ENCODE peak calls at places on chromosomes 11 and 22, in seven cellular contexts. W is endothelial cell; L is CD4-positive, CD25-positive, alpha-beta regulatory T cell; M is mucosa of gallbladder; D is NCI-H345; Q is CD8-positive, alpha-beta memory T cell; K is cardiac muscle cell. Y is an unnamed sample.

GRCh38 chr11:64196616-64197015 is 9.9 kb upstream of the FERMT3 start:
- DNase-seq in D (no peak), K (no peak), L (no peak), M (no peak), W (no peak), Q (no peak), Y (no peak)

GRCh38 chr22:38947321-38948112 is 9.9 kb upstream of the APOBEC3A start:
- DNase-seq in D (no peak), L (no peak), M (no peak), Q (no peak), K (no peak), W (no peak), Y (no peak)

GRCh38 chr11:91857194-91857593 is 367.4 kb upstream of the FAT3 start:
- DNase-seq in D (no peak), W (no peak), K (no peak), M (no peak), L (no peak), Q (no peak), Y (no peak)

GRCh38 chr22:37819100-37819433 is 4.1 kb upstream of the GALR3 start:
- DNase-seq in K (no peak), Q (no peak), W (no peak), L (no peak), M (no peak), D (no peak), Y (no peak)

GRCh38 chr11:73099512-73100266 is 42.4 kb downstream of the FCHSD2 start:
- DNase-seq in M (no peak), K (no peak), W (no peak), D (no peak), Q (no peak), L (no peak), Y (no peak)

GRCh38 chr11:23976776-23977380 is 520.0 kb upstream of the LUZP2 start:
- DNase-seq in L (no peak), Q (no peak), M (no peak), W (no peak), D (no peak), K (no peak), Y (no peak)

GRCh38 chr11:23021287-23021863 is 161.1 kb upstream of the CCDC179 start:
- DNase-seq in W (peak), M (peak), Q (no peak), K (peak), L (no peak), D (peak), Y (no peak)

GRCh38 chr22:49004484-49005399 is 822.9 kb downstream of the BRD1 start:
- DNase-seq in D (no peak), L (no peak), K (no peak), W (no peak), M (no peak), Q (no peak), Y (peak)

GRCh38 chr11:91326280-91326679 is 898.3 kb upstream of the FAT3 start:
- DNase-seq in W (no peak), L (no peak), K (no peak), M (no peak), D (no peak), Q (no peak), Y (no peak)

GRCh38 chr11:44528103-44528502 is 37.4 kb upstream of the CD82 start:
- DNase-seq in M (no peak), K (no peak), Q (no peak), L (no peak), W (no peak), D (no peak), Y (no peak)

GRCh38 chr22:49299821-49300231 is 527.8 kb downstream of the BRD1 start:
- DNase-seq in L (no peak), M (peak), W (no peak), D (peak), K (no peak), Q (no peak), Y (peak)

GRCh38 chr11:134386945-134387344 is 25.1 kb downstream of the B3GAT1 start:
- DNase-seq in D (no peak), M (no peak), K (no peak), L (no peak), Q (peak), W (no peak), Y (no peak)

GRCh38 chr11:25038131-25038530 is 541.3 kb downstream of the LUZP2 start:
- DNase-seq in Q (no peak), L (no peak), K (no peak), W (no peak), M (no peak), D (no peak), Y (no peak)

GRCh38 chr22:33853200-33854097 is 66.8 kb downstream of the LARGE1 start:
- DNase-seq in Q (no peak), W (no peak), K (peak), D (peak), L (peak), M (peak), Y (peak)

Y was measured in osteocyte.